ENCODE peak calls at places on chromosomes 16 and 17, in six cellular contexts. S is A549, B is SK-N-SH, M is GM12878, U is K562, R is HepG2. L is an unnamed sample.

GRCh38 chr16:70438325-70438982 is 446 bp downstream of the ST3GAL2 start:
- DNase-seq in U (peak; percentile 84), S (no peak), M (no peak), R (no peak), B (no peak), L (no peak)

GRCh38 chr16:49312389-49312990 is 30.9 kb upstream of the CBLN1 start:
- DNase-seq in B (no peak), S (no peak), U (no peak), M (no peak), R (no peak), L (no peak)

GRCh38 chr17:75250009-75250471 is 11.4 kb downstream of the GGA3 start:
- DNase-seq in B (no peak), M (peak; percentile 79), R (no peak), U (no peak), S (no peak), L (peak; percentile 18)

GRCh38 chr17:7440823-7441174 is 1.5 kb downstream of the FGF11 start:
- DNase-seq in B (peak; percentile 72), M (no peak), S (no peak), R (no peak), U (peak; percentile 52), L (no peak)

GRCh38 chr17:27579304-27579703 is 51.7 kb upstream of the LGALS9 start:
- DNase-seq in U (no peak), R (no peak), M (no peak), S (no peak), B (no peak), L (no peak)

GRCh38 chr17:75819723-75820410 is 24.3 kb downstream of the UNC13D start:
- DNase-seq in M (no peak), B (peak; percentile 36), S (no peak), U (no peak), R (no peak), L (no peak)

GRCh38 chr16:70809392-70810060 is 8.6 kb upstream of the VAC14 start:
- DNase-seq in R (no peak), S (no peak), M (no peak), U (no peak), B (no peak), L (no peak)

GRCh38 chr17:73560661-73561060 is 83.6 kb downstream of the SDK2 start:
- DNase-seq in U (peak; percentile 19), S (no peak), B (peak; percentile 66), M (no peak), R (peak; percentile 16), L (no peak)

GRCh38 chr17:70405492-70406220 is 236.3 kb downstream of the KCNJ2 start:
- DNase-seq in B (no peak), U (no peak), S (peak; percentile 71), R (no peak), M (peak; percentile 41), L (peak; percentile 97)

GRCh38 chr17:9424071-9424640 is 151.5 kb downstream of the STX8 start:
- DNase-seq in B (no peak), R (no peak), M (no peak), U (no peak), S (no peak), L (no peak)

GRCh38 chr17:9421525-9421924 is 154.1 kb downstream of the STX8 start:
- DNase-seq in M (no peak), R (no peak), U (no peak), S (no peak), B (no peak), L (no peak)

GRCh38 chr17:9414471-9414870 is 161.1 kb downstream of the STX8 start:
- DNase-seq in S (no peak), B (no peak), U (no peak), R (no peak), M (peak; percentile 89), L (no peak)

DNA sequence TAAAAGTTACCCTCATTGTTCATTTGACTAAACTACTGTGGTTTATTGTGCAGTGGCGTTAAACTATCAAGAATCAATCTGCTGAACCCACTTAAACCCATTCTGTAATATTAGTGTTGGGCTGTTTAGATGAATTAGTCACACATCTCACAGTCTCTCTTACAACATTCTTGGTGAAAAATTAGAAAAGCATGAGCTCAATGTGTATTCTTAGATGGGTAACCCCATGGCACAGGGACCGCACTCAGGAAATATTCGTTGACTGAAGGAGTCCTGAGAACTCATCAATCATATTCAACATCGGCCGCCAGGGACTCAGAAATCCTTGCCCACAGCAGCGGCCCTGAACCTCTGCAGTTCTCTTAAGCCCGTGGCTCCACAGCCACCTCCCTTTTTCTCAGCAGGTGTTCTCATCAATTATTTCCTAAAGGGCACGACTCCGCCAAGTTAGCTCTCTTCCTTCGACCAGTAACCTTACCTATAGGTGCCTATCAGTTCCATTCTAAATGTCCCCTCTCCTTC is 155.6 kb downstream of the STX8 start:
- DNase-seq in B (no peak), U (no peak), S (no peak), M (no peak), R (no peak), L (peak; percentile 26)
- TF ChIP-seq SMC3 in B (no peak), U (no peak), S (no peak), M (no peak), R (no peak), L (no peak)

GRCh38 chr16:19715566-19715965 is 2.5 kb downstream of the KNOP1 start:
- DNase-seq in M (no peak), B (no peak), S (no peak), U (no peak), R (no peak), L (no peak)
- TF ChIP-seq SMC3 in M (no peak), B (no peak), S (no peak), U (no peak), R (no peak), L (no peak)

GRCh38 chr16:76278976-76279375 is 1.8 kb downstream of the CNTNAP4 start:
- DNase-seq in R (peak; percentile 13), B (peak; percentile 21), U (no peak), M (no peak), S (no peak), L (no peak)
- TF ChIP-seq SMC3 in R (peak; percentile 64), B (peak; percentile 64), U (no peak), M (peak; percentile 67), S (no peak), L (no peak)

DNA sequence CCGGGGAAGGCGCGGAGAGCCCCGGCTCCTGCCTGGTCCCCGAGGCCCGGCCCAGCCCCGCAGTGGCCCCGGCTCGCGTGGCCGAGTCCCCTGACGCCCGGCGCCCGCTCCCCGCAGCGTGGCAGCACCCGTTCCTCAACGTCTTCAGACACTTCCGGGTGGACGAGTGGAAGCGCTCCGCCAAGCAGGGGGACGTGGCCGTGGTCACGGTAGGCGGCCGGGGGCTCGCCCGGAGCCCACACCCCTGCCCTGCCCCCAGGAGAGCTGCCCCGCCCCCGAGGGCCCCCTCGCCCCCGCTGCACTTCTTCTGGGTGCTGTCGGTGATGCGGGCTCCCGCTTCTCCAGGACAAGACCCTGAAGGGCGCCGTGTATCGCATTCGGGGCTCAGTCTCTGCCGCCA is 481 bp downstream of the WDR90 start:
- DNase-seq in S (no peak), B (peak; percentile 74), U (no peak), M (no peak), R (no peak), L (no peak)
- TF ChIP-seq SMC3 in S (no peak), B (no peak), U (no peak), M (no peak), R (no peak), L (no peak)

GRCh38 chr16:4391635-4392381 is 20.2 kb downstream of the VASN start:
- DNase-seq in S (no peak), B (peak; percentile 88), R (no peak), U (peak; percentile 56), M (no peak), L (no peak)
- TF ChIP-seq SMC3 in S (no peak), B (no peak), R (no peak), U (no peak), M (no peak), L (no peak)

DNA sequence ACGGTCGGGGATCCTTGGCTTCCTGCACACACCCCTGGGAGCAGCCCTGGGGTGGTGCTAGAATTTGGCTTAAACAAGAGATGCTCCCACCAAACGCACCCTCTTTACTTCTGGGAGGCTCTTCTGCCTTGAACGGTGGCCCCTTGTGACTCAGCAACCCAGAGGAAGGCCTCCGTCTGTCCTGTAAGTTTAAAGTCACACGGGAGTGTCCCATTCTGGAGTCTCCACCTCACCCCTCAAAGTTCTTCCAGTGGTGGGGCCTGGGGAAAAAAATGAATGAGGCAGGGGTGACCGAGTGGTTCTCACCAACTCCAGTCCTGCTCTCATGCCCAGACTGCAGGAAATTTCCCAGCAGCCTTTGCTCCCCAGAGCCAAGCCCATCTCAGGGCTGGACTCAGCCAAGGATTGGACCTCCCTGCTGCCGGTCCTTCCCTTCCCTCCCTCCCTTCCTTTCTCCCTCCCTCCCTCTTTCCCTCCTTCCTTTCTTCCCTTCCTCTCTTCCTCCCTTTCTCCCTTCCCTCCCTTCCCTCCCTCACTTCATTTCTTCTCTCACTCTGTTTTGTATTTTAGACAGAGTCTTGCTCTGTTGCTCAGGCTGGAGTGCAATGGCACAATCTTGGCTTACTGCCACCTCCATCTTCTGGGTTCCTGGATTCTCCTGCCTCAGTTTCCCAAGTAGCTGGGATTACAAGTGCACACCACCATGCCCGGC is 11.4 kb downstream of the ITGAD start:
- DNase-seq in M (no peak), S (peak; percentile 97), R (no peak), U (peak; percentile 74), B (no peak), L (no peak)
- TF ChIP-seq SMC3 in M (no peak), S (no peak), R (no peak), U (no peak), B (no peak), L (no peak)

GRCh38 chr16:3490911-3491629 is 4.2 kb downstream of the C16orf90 start:
- DNase-seq in B (no peak), S (no peak), U (peak; percentile 43), M (no peak), R (peak; percentile 40), L (no peak)
- TF ChIP-seq SMC3 in B (no peak), S (no peak), U (no peak), M (peak; percentile 14), R (no peak), L (no peak)

GRCh38 chr17:17063546-17064122 is 21.4 kb downstream of the MPRIP start:
- DNase-seq in R (no peak), M (no peak), U (no peak), S (no peak), B (no peak), L (no peak)
- TF ChIP-seq SMC3 in R (no peak), M (no peak), U (no peak), S (no peak), B (no peak), L (no peak)